ENCODE peak calls at places on chromosomes 5 and 9, in seven cellular contexts. One of them, this sample, is unnamed.

GRCh38 chr5:171315925-171316257 is 6.8 kb downstream of the TLX3 start:
- DNase-seq in spleen: no peak
- DNase-seq in adrenal gland: no peak
- DNase-seq in body of pancreas: no peak
- DNase-seq in stomach: no peak
- DNase-seq in HepG2: no peak
- DNase-seq in H54: no peak
- DNase-seq in this sample: no peak

GRCh38 chr5:133843911-133844310 is 124.5 kb downstream of the C5orf15 start:
- DNase-seq in spleen: no peak
- DNase-seq in stomach: no peak
- DNase-seq in adrenal gland: no peak
- DNase-seq in H54: no peak
- DNase-seq in HepG2: no peak
- DNase-seq in body of pancreas: no peak
- DNase-seq in this sample: no peak

GRCh38 chr5:96747718-96748117 is 60.0 kb downstream of the ERAP1 start:
- DNase-seq in HepG2: no peak
- DNase-seq in spleen: no peak
- DNase-seq in H54: no peak
- DNase-seq in adrenal gland: no peak
- DNase-seq in body of pancreas: no peak
- DNase-seq in stomach: no peak
- DNase-seq in this sample: no peak

GRCh38 chr5:138724470-138725146 is 28.6 kb upstream of the CTNNA1 start:
- DNase-seq in HepG2: no peak
- DNase-seq in H54: no peak
- DNase-seq in body of pancreas: no peak
- DNase-seq in adrenal gland: peak
- DNase-seq in spleen: no peak
- DNase-seq in stomach: no peak
- DNase-seq in this sample: peak

GRCh38 chr5:1729641-1730486 is 69.8 kb downstream of the MRPL36 start:
- DNase-seq in stomach: peak
- DNase-seq in spleen: peak
- DNase-seq in H54: no peak
- DNase-seq in HepG2: no peak
- DNase-seq in body of pancreas: no peak
- DNase-seq in adrenal gland: no peak
- DNase-seq in this sample: no peak

GRCh38 chr5:113038714-113039113 is 62.1 kb downstream of the DCP2 start:
- DNase-seq in adrenal gland: no peak
- DNase-seq in HepG2: no peak
- DNase-seq in body of pancreas: no peak
- DNase-seq in stomach: no peak
- DNase-seq in H54: peak
- DNase-seq in spleen: no peak
- DNase-seq in this sample: peak

GRCh38 chr5:140800816-140801493 is at the start of gene PCDHA3:
- DNase-seq in body of pancreas: no peak
- DNase-seq in H54: no peak
- DNase-seq in spleen: no peak
- DNase-seq in stomach: no peak
- DNase-seq in adrenal gland: no peak
- DNase-seq in HepG2: peak
- DNase-seq in this sample: peak

GRCh38 chr9:80030801-80031200 is 459.0 kb downstream of the TLE4 start:
- DNase-seq in HepG2: no peak
- DNase-seq in adrenal gland: no peak
- DNase-seq in body of pancreas: no peak
- DNase-seq in spleen: no peak
- DNase-seq in H54: no peak
- DNase-seq in stomach: no peak
- DNase-seq in this sample: no peak

GRCh38 chr9:90344013-90344412 is 298.6 kb downstream of the DIRAS2 start:
- DNase-seq in H54: no peak
- DNase-seq in stomach: no peak
- DNase-seq in body of pancreas: no peak
- DNase-seq in adrenal gland: no peak
- DNase-seq in spleen: no peak
- DNase-seq in HepG2: no peak
- DNase-seq in this sample: no peak

GRCh38 chr9:16986441-16987387 is 116.2 kb upstream of the BNC2 start:
- DNase-seq in HepG2: no peak
- DNase-seq in adrenal gland: no peak
- DNase-seq in stomach: no peak
- DNase-seq in body of pancreas: no peak
- DNase-seq in spleen: no peak
- DNase-seq in H54: no peak
- DNase-seq in this sample: no peak

GRCh38 chr5:64690417-64691151 is at the start of gene SHISAL2B:
- DNase-seq in adrenal gland: no peak
- DNase-seq in spleen: peak
- DNase-seq in stomach: no peak
- DNase-seq in body of pancreas: no peak
- DNase-seq in HepG2: no peak
- DNase-seq in H54: no peak
- DNase-seq in this sample: peak

GRCh38 chr5:9245071-9245470 is 300.8 kb downstream of the SEMA5A start:
- DNase-seq in HepG2: no peak
- DNase-seq in spleen: no peak
- DNase-seq in adrenal gland: no peak
- DNase-seq in H54: no peak
- DNase-seq in stomach: no peak
- DNase-seq in body of pancreas: no peak
- DNase-seq in this sample: no peak

GRCh38 chr5:172502969-172503368 is 48.6 kb upstream of the SH3PXD2B start:
- DNase-seq in body of pancreas: no peak
- DNase-seq in spleen: peak
- DNase-seq in adrenal gland: peak
- DNase-seq in stomach: no peak
- DNase-seq in HepG2: peak
- DNase-seq in H54: peak
- DNase-seq in this sample: no peak

GRCh38 chr9:95316794-95317118 is 753 bp downstream of the FANCC start:
- DNase-seq in body of pancreas: peak
- DNase-seq in H54: peak
- DNase-seq in stomach: peak
- DNase-seq in adrenal gland: peak
- DNase-seq in HepG2: peak
- DNase-seq in spleen: peak
- DNase-seq in this sample: peak

GRCh38 chr5:1657161-1657741 is 133.5 kb upstream of the LPCAT1 start:
- DNase-seq in stomach: no peak
- DNase-seq in body of pancreas: no peak
- DNase-seq in HepG2: no peak
- DNase-seq in H54: no peak
- DNase-seq in adrenal gland: no peak
- DNase-seq in spleen: no peak
- DNase-seq in this sample: no peak

GRCh38 chr9:25935188-25935587 is 256.9 kb upstream of the TUSC1 start:
- DNase-seq in spleen: no peak
- DNase-seq in stomach: no peak
- DNase-seq in H54: no peak
- DNase-seq in body of pancreas: no peak
- DNase-seq in adrenal gland: no peak
- DNase-seq in HepG2: no peak
- DNase-seq in this sample: no peak

GRCh38 chr9:98501776-98502175 is 207.0 kb downstream of the GABBR2 start:
- DNase-seq in spleen: no peak
- DNase-seq in stomach: no peak
- DNase-seq in body of pancreas: no peak
- DNase-seq in adrenal gland: no peak
- DNase-seq in H54: no peak
- DNase-seq in HepG2: no peak
- DNase-seq in this sample: no peak

GRCh38 chr5:130642461-130642860 is 522.6 kb downstream of the HINT1 start:
- DNase-seq in spleen: no peak
- DNase-seq in stomach: no peak
- DNase-seq in body of pancreas: no peak
- DNase-seq in HepG2: no peak
- DNase-seq in H54: no peak
- DNase-seq in adrenal gland: no peak
- DNase-seq in this sample: no peak

GRCh38 chr9:114108016-114108833 is 9.1 kb upstream of the KIF12 start:
- DNase-seq in stomach: peak
- DNase-seq in H54: peak
- DNase-seq in body of pancreas: peak
- DNase-seq in adrenal gland: peak
- DNase-seq in HepG2: peak
- DNase-seq in spleen: peak
- DNase-seq in this sample: peak
- TF ChIP-seq POLR2A in stomach: no peak
- TF ChIP-seq POLR2A in H54: no peak
- TF ChIP-seq POLR2A in body of pancreas: no peak
- TF ChIP-seq POLR2A in adrenal gland: no peak
- TF ChIP-seq POLR2A in HepG2: no peak
- TF ChIP-seq POLR2A in spleen: no peak
- TF ChIP-seq POLR2A in this sample: no peak

GRCh38 chr5:146203872-146204192 is 427 bp downstream of the RBM27 start:
- DNase-seq in HepG2: no peak
- DNase-seq in body of pancreas: no peak
- DNase-seq in spleen: no peak
- DNase-seq in H54: no peak
- DNase-seq in adrenal gland: no peak
- DNase-seq in stomach: no peak
- DNase-seq in this sample: no peak

GRCh38 chr5:146205499-146206202 is 2.2 kb downstream of the RBM27 start:
- DNase-seq in adrenal gland: no peak
- DNase-seq in stomach: no peak
- DNase-seq in HepG2: no peak
- DNase-seq in body of pancreas: no peak
- DNase-seq in H54: no peak
- DNase-seq in spleen: no peak
- DNase-seq in this sample: no peak

GRCh38 chr5:146206257-146206656 is 2.9 kb downstream of the RBM27 start:
- DNase-seq in H54: no peak
- DNase-seq in stomach: no peak
- DNase-seq in adrenal gland: no peak
- DNase-seq in HepG2: no peak
- DNase-seq in body of pancreas: no peak
- DNase-seq in spleen: no peak
- DNase-seq in this sample: no peak

GRCh38 chr5:146199216-146199815 is 4.1 kb upstream of the RBM27 start:
- DNase-seq in spleen: no peak
- DNase-seq in HepG2: no peak
- DNase-seq in body of pancreas: no peak
- DNase-seq in H54: no peak
- DNase-seq in adrenal gland: no peak
- DNase-seq in stomach: no peak
- DNase-seq in this sample: no peak

DNA sequence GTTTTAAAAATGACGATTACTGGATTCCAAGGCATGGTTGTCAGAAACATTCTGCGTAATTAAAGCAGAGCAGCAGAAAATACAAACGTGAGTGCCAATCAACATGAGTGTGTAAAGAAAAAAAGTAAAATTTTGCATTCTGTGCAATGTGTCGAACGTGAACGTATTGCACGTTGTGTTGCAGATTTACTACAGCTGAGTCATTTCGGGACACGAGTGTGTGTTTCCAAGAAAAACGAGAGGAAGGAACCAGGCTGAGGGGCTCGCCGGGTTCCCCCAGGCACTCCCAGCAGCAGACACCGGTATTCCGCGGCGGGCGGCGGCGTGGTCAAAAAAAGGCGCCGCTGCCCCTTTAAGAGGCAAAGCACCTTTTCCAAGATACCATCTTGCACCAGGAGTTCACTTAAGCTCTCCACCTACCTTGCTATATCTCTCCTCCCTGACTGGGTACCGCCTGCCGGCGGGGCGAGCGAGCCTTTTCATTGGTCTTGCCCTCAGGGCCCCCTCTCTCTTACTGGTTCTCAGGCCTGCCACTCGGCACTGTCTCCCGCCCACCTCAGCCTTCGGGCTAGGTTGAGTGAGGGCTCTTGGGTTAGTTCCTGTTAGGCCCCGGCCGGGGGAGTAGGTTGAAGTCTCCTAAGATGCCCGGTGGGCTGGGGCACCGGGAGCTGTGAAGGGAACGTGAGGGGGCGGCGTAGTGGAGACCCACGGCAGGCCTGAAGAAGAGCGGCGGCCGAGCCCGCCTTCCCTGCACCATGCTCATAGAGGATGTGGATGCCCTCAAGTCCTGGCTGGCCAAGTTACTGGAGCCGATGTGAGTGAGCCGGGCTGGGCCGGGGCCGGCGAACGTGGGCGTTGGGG is at the start of gene RBM27:
- DNase-seq in body of pancreas: peak
- DNase-seq in stomach: peak
- DNase-seq in H54: peak
- DNase-seq in adrenal gland: peak
- DNase-seq in spleen: peak
- DNase-seq in HepG2: peak
- DNase-seq in this sample: peak
- TF ChIP-seq POLR2A in body of pancreas: peak
- TF ChIP-seq POLR2A in stomach: peak
- TF ChIP-seq POLR2A in H54: peak
- TF ChIP-seq POLR2A in adrenal gland: peak
- TF ChIP-seq POLR2A in spleen: no peak
- TF ChIP-seq POLR2A in HepG2: peak
- TF ChIP-seq POLR2A in this sample: peak

GRCh38 chr9:112717669-112718331 is at the start of gene INIP:
- DNase-seq in H54: peak
- DNase-seq in body of pancreas: peak
- DNase-seq in HepG2: peak
- DNase-seq in adrenal gland: peak
- DNase-seq in stomach: peak
- DNase-seq in spleen: peak
- DNase-seq in this sample: peak
- TF ChIP-seq POLR2A in H54: peak
- TF ChIP-seq POLR2A in body of pancreas: peak
- TF ChIP-seq POLR2A in HepG2: peak
- TF ChIP-seq POLR2A in adrenal gland: peak
- TF ChIP-seq POLR2A in stomach: peak
- TF ChIP-seq POLR2A in spleen: no peak
- TF ChIP-seq POLR2A in this sample: peak

DNA sequence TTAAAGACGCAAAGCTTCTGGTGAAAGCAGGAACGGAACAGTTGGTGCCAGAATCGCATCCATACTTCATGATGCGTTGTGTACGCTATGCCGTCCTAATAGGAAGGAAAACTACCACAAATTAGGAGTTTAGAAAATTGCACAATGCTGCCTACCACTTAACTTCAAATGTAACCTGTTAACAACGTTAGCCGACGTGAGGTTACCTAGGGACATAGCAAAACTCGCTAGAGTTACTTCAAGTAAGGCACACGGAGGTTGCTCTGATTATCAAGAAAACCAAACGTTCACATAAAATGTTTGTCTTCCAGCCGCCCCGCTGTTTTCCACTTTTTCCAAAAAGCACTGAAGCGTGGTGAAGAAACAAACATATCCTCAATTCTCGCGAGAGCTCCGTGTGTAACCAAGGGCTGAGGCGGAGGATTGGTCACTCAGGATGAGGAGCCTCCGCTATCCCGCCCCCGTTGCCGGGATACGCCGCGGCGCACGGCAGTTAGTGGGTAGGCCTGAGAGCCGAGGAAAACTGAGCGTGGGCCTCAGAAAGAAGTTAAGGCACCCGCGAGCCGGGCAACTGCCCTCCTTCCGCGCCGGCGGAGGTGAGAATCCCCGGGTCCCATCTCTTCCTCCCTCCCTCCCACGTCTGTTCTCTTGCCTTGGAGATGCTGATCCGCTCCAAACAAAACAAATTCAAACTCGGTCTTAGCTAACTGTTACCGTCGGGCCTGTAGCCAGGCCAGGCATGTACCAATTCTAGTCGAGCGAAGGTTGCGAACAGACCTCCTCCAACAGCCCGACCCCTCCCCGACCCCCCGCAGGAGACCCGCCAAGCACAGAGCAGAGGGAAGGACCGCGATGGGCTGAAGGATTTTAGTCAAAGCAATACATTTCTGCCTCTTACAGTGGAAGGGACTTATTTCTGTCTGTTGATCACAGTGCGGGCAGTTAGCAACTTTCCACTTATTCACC is at the start of gene IFT74:
- DNase-seq in HepG2: peak
- DNase-seq in adrenal gland: peak
- DNase-seq in body of pancreas: peak
- DNase-seq in spleen: peak
- DNase-seq in stomach: peak
- DNase-seq in H54: peak
- DNase-seq in this sample: peak
- TF ChIP-seq POLR2A in HepG2: peak
- TF ChIP-seq POLR2A in adrenal gland: peak
- TF ChIP-seq POLR2A in body of pancreas: peak
- TF ChIP-seq POLR2A in spleen: no peak
- TF ChIP-seq POLR2A in stomach: no peak
- TF ChIP-seq POLR2A in H54: peak
- TF ChIP-seq POLR2A in this sample: peak